ENCODE peak calls at places on chromosome X, in six cellular contexts. X, D, M, G, W and Y are unnamed samples.

GRCh38 chrX:105821471-105822081 is 763 bp upstream of the NRK start:
- DNase-seq in G (no peak), X (peak; percentile 41), W (no peak), M (peak; percentile 25), D (peak; percentile 75), Y (peak; percentile 65)

GRCh38 chrX:20461576-20461975 is 194.9 kb upstream of the RPS6KA3 start:
- DNase-seq in G (no peak), M (peak; percentile 4), D (no peak), W (no peak), X (peak; percentile 47), Y (no peak)

GRCh38 chrX:23503835-23504539 is 163.3 kb upstream of the PRDX4 start:
- DNase-seq in W (peak; percentile 81), G (no peak), X (peak; percentile 91), M (no peak), D (peak; percentile 78), Y (peak; percentile 87)

GRCh38 chrX:13380230-13380629 is 60.4 kb upstream of the ATXN3L start:
- DNase-seq in X (peak; percentile 39), G (no peak), D (no peak), M (no peak), W (no peak), Y (no peak)

GRCh38 chrX:116726806-116727205 is 264.0 kb upstream of the CT83 start:
- DNase-seq in D (peak; percentile 38), M (no peak), W (no peak), X (no peak), G (no peak), Y (peak; percentile 46)

GRCh38 chrX:134737721-134738369 is 79.6 kb upstream of the PLAC1 start:
- DNase-seq in X (no peak), M (no peak), D (no peak), W (no peak), G (no peak), Y (no peak)

GRCh38 chrX:75156537-75156945 is 458 bp upstream of the ABCB7 start:
- DNase-seq in D (no peak), W (no peak), G (no peak), M (no peak), X (no peak), Y (no peak)

GRCh38 chrX:72714471-72714916 is 388 bp upstream of the PHKA1 start:
- DNase-seq in W (peak; percentile 90), M (peak; percentile 40), D (peak; percentile 69), X (peak; percentile 80), G (peak; percentile 36), Y (peak; percentile 76)

GRCh38 chrX:132490086-132490419 is 1.2 kb upstream of the MBNL3 start:
- DNase-seq in X (no peak), D (no peak), W (no peak), G (no peak), M (no peak), Y (no peak)

GRCh38 chrX:74015379-74016019 is 288.5 kb upstream of the ZCCHC13 start:
- DNase-seq in M (peak; percentile 59), G (peak; percentile 50), D (peak; percentile 74), W (peak; percentile 61), X (peak; percentile 88), Y (no peak)

GRCh38 chrX:20141281-20142220 is at the start of gene EIF1AX:
- DNase-seq in D (peak; percentile 95), X (peak; percentile 99), G (peak; percentile 87), W (peak; percentile 99), M (peak; percentile 93), Y (peak; percentile 100)

GRCh38 chrX:41352329-41352801 is 18.4 kb downstream of the DDX3X start:
- DNase-seq in X (no peak), D (no peak), M (no peak), G (no peak), W (no peak), Y (no peak)

GRCh38 chrX:128728943-128729342 is 676.7 kb upstream of the ACTRT1 start:
- DNase-seq in D (no peak), M (no peak), W (no peak), X (no peak), G (no peak), Y (no peak)

GRCh38 chrX:39955621-39956020 is 142.1 kb downstream of the BCOR start:
- DNase-seq in X (no peak), M (no peak), G (no peak), W (no peak), D (no peak), Y (no peak)

GRCh38 chrX:56764153-56764974 is 35.3 kb downstream of the NBDY start:
- DNase-seq in M (peak; percentile 66), W (peak; percentile 90), D (peak; percentile 60), X (peak; percentile 70), G (peak; percentile 52), Y (peak; percentile 91)

GRCh38 chrX:76148753-76149152 is 24.1 kb upstream of the PBDC1 start:
- DNase-seq in D (peak; percentile 26), M (peak; percentile 20), G (peak; percentile 6), X (peak; percentile 62), W (peak; percentile 64), Y (no peak)

GRCh38 chrX:40266490-40267333 is 169.0 kb upstream of the BCOR start:
- DNase-seq in W (peak; percentile 82), D (peak; percentile 85), X (peak; percentile 61), G (peak; percentile 71), M (peak; percentile 76), Y (peak; percentile 81)

GRCh38 chrX:47927212-47927611 is 76.6 kb downstream of the ZNF182 start:
- DNase-seq in X (no peak), G (no peak), W (no peak), M (no peak), D (no peak), Y (no peak)

GRCh38 chrX:13836575-13836974 is 19.7 kb upstream of the GPM6B start:
- DNase-seq in D (no peak), M (no peak), X (no peak), G (no peak), W (no peak), Y (no peak)

GRCh38 chrX:44733931-44734330 is 109.9 kb upstream of the DUSP21 start:
- DNase-seq in D (no peak), G (no peak), X (no peak), W (no peak), M (no peak), Y (no peak)

GRCh38 chrX:48468247-48468671 is 1.8 kb downstream of the SLC38A5 start:
- DNase-seq in W (no peak), M (peak; percentile 14), G (no peak), D (no peak), X (no peak), Y (peak; percentile 69)

GRCh38 chrX:30275498-30275897 is 28.6 kb downstream of the MAGEB1 start:
- DNase-seq in X (peak; percentile 13), D (no peak), G (no peak), W (no peak), M (no peak), Y (no peak)
- TF ChIP-seq CTCF in X (peak; percentile 12), D (peak; percentile 62), G (no peak), W (peak; percentile 31), M (no peak), Y (no peak)

GRCh38 chrX:150362599-150363481 is at the start of gene MAMLD1:
- DNase-seq in X (peak; percentile 83), W (peak; percentile 85), G (peak; percentile 18), M (peak; percentile 53), D (peak; percentile 31), Y (peak; percentile 91)
- TF ChIP-seq CTCF in X (no peak), W (no peak), G (no peak), M (no peak), D (no peak), Y (no peak)

GRCh38 chrX:153871451-153871850 is 14.5 kb downstream of the L1CAM start:
- DNase-seq in D (no peak), G (no peak), X (no peak), W (no peak), M (peak; percentile 49), Y (peak; percentile 22)

GRCh38 chrX:153869473-153870287 is 16.3 kb downstream of the L1CAM start:
- DNase-seq in W (no peak), G (no peak), X (no peak), D (no peak), M (no peak), Y (peak; percentile 66)

GRCh38 chrX:153870288-153870690 is 15.7 kb downstream of the L1CAM start:
- DNase-seq in W (no peak), M (no peak), D (no peak), X (no peak), G (no peak), Y (no peak)

GRCh38 chrX:153871946-153872878 is 13.8 kb downstream of the L1CAM start:
- DNase-seq in M (no peak), X (no peak), W (no peak), G (no peak), D (no peak), Y (peak; percentile 31)

DNA sequence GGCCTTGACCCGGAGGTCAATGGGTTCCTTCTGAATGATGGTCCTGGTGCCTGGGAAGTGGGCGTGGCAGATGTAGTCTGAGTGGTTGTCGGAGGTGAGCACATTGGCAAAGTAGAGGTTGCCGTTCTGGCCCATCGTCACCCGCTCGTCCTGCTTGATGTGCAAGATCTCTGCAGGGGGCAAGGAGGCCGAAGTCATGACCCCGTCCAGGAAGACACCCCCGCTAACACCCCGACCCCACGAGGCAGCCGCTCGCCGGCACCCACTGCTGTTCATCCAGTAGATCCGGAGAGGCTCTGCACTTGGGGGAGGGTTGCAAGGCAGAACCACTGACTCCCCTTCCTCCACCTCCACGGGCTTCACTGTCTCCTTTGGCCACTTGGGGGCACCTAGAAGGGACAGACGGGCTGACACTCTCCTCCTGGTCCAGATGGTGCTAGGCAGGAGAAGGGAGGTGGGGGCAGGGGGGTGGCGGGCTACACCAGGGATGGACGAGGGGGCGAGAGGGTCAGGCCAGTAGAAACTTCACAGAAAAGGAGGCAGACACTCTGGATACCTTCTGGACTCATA is 15.1 kb downstream of the L1CAM start:
- DNase-seq in M (no peak), G (no peak), W (no peak), X (no peak), D (no peak), Y (peak; percentile 59)
- TF ChIP-seq CTCF in M (no peak), G (no peak), W (no peak), X (no peak), D (peak; percentile 27), Y (no peak)

DNA sequence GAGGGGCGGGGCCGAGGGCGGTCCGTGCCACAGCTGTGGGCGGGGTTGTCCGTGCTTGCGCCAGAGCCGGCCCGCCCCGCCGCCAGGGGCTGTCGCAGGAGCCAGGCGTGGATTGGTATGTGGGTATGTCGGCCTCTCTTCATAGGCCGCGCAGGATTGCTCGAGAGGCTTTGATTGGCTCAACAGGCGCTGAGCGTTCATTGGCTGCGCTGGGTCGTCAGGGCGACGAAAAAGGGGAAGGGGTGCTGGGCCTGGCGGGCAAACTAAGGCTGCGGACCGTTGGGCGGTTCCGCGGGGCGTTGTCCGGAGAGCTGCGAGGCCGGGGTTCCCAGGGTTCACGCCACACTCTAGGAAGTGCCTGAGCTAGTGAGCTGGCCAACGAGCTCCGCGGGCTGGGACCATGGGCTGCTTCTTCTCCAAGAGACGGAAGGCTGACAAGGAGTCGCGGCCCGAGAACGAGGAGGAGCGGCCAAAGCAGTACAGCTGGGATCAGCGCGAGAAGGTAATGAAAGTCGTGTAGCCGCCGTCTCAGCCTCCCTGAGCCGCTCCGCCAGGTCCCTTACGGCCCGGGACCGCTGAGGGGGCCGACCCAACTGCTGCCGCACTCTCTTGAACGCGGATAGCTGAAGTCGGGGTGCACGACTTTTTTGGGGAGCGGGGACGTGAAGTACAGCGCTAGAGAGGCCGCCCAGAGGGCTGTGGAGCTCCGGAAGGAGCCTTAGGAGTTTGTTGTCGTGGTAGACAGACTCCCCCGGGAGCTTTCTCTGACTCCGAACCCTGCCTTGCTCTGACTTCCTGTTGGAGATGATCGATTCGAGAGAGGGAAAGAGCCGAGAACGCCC is at the start of gene RP2:
- DNase-seq in W (peak; percentile 94), M (peak; percentile 92), X (peak; percentile 94), D (peak; percentile 95), G (peak; percentile 82), Y (peak; percentile 96)
- TF ChIP-seq CTCF in W (no peak), M (no peak), X (no peak), D (peak; percentile 17), G (no peak), Y (no peak)

GRCh38 chrX:103063191-103063845 is 653 bp downstream of the BEX1 start:
- DNase-seq in M (peak; percentile 71), D (peak; percentile 53), W (no peak), G (peak; percentile 20), X (peak; percentile 14), Y (peak; percentile 58)
- TF ChIP-seq CTCF in M (peak; percentile 34), D (peak; percentile 29), W (no peak), G (peak; percentile 23), X (no peak), Y (no peak)